ENCODE peak calls at places on chromosomes 5 and 9, in four cellular contexts. P, W, U and Y are unnamed samples.

GRCh38 chr5:54176066-54176835 is 134.1 kb downstream of the ARL15 start:
- DNase-seq in P (no peak), W (no peak), U (no peak), Y (no peak)

GRCh38 chr5:115168829-115169391 is 798 bp downstream of the TRIM36 start:
- DNase-seq in P (no peak), W (peak; percentile 21), U (no peak), Y (peak; percentile 21)

GRCh38 chr9:92535940-92536850 is at the start of gene ECM2:
- DNase-seq in P (no peak), W (no peak), U (no peak), Y (no peak)

GRCh38 chr5:172311605-172312004 is 28.0 kb upstream of the UBTD2 start:
- DNase-seq in P (no peak), W (no peak), U (no peak), Y (no peak)

GRCh38 chr9:7756088-7756487 is 43.5 kb downstream of the DMAC1 start:
- DNase-seq in P (peak; percentile 55), W (no peak), U (no peak), Y (peak; percentile 7)

GRCh38 chr9:114465906-114466900 is 39.1 kb downstream of the WHRN start:
- DNase-seq in P (no peak), W (no peak), U (no peak), Y (no peak)

GRCh38 chr9:83219154-83219923 is 156.4 kb upstream of the RASEF start:
- DNase-seq in P (no peak), W (peak; percentile 23), U (peak; percentile 35), Y (no peak)

GRCh38 chr5:159844725-159845124 is 71.6 kb upstream of the ADRA1B start:
- DNase-seq in P (no peak), W (no peak), U (no peak), Y (no peak)

GRCh38 chr5:172502969-172503368 is 48.6 kb upstream of the SH3PXD2B start:
- DNase-seq in P (no peak), W (no peak), U (no peak), Y (no peak)

GRCh38 chr5:1161108-1161831 is 40.1 kb upstream of the SLC6A19 start:
- DNase-seq in P (no peak), W (no peak), U (no peak), Y (no peak)

GRCh38 chr9:90999425-91000397 is 198.1 kb downstream of the SYK start:
- DNase-seq in P (no peak), W (no peak), U (no peak), Y (no peak)

GRCh38 chr5:126449751-126450271 is 26.6 kb downstream of the GRAMD2B start:
- DNase-seq in P (peak; percentile 79), W (peak; percentile 44), U (no peak), Y (no peak)

GRCh38 chr9:88791105-88791805 is 200.0 kb upstream of the S1PR3 start:
- DNase-seq in P (no peak), W (no peak), U (no peak), Y (no peak)
- TF ChIP-seq SPI1 in P (no peak), W (no peak), U (no peak), Y (no peak)

GRCh38 chr5:68557162-68557936 is 341.8 kb downstream of the PIK3R1 start:
- DNase-seq in P (no peak), W (no peak), U (no peak), Y (no peak)

GRCh38 chr5:68554566-68555279 is 339.2 kb downstream of the PIK3R1 start:
- DNase-seq in P (no peak), W (peak; percentile 73), U (no peak), Y (no peak)

GRCh38 chr5:68555891-68556689 is 340.5 kb downstream of the PIK3R1 start:
- DNase-seq in P (no peak), W (no peak), U (no peak), Y (no peak)
- TF ChIP-seq SPI1 in P (no peak), W (no peak), U (no peak), Y (no peak)

GRCh38 chr5:175230299-175230698 is 213.7 kb downstream of the DRD1 start:
- DNase-seq in P (no peak), W (no peak), U (no peak), Y (no peak)
- TF ChIP-seq SPI1 in P (no peak), W (no peak), U (no peak), Y (no peak)

GRCh38 chr5:133959643-133960042 is 8.8 kb downstream of the C5orf15 start:
- DNase-seq in P (no peak), W (no peak), U (no peak), Y (no peak)

GRCh38 chr5:133963493-133964128 is 4.8 kb downstream of the C5orf15 start:
- DNase-seq in P (no peak), W (no peak), U (no peak), Y (no peak)

GRCh38 chr5:133966090-133966489 is 2.3 kb downstream of the C5orf15 start:
- DNase-seq in P (no peak), W (no peak), U (no peak), Y (no peak)

GRCh38 chr5:133962801-133963476 is 5.5 kb downstream of the C5orf15 start:
- DNase-seq in P (no peak), W (peak; percentile 66), U (no peak), Y (no peak)

GRCh38 chr5:133962131-133962530 is 6.3 kb downstream of the C5orf15 start:
- DNase-seq in P (no peak), W (no peak), U (no peak), Y (no peak)
- TF ChIP-seq SPI1 in P (no peak), W (no peak), U (no peak), Y (no peak)

GRCh38 chr9:136318111-136318768 is 9.1 kb upstream of the GPSM1 start:
- DNase-seq in P (no peak), W (no peak), U (no peak), Y (no peak)

GRCh38 chr9:136318769-136319241 is 8.5 kb upstream of the GPSM1 start:
- DNase-seq in P (no peak), W (no peak), U (no peak), Y (no peak)

GRCh38 chr9:136316271-136316751 is 11.0 kb upstream of the GPSM1 start:
- DNase-seq in P (no peak), W (no peak), U (no peak), Y (no peak)

GRCh38 chr9:136317695-136318094 is 9.6 kb upstream of the GPSM1 start:
- DNase-seq in P (no peak), W (no peak), U (no peak), Y (no peak)

DNA sequence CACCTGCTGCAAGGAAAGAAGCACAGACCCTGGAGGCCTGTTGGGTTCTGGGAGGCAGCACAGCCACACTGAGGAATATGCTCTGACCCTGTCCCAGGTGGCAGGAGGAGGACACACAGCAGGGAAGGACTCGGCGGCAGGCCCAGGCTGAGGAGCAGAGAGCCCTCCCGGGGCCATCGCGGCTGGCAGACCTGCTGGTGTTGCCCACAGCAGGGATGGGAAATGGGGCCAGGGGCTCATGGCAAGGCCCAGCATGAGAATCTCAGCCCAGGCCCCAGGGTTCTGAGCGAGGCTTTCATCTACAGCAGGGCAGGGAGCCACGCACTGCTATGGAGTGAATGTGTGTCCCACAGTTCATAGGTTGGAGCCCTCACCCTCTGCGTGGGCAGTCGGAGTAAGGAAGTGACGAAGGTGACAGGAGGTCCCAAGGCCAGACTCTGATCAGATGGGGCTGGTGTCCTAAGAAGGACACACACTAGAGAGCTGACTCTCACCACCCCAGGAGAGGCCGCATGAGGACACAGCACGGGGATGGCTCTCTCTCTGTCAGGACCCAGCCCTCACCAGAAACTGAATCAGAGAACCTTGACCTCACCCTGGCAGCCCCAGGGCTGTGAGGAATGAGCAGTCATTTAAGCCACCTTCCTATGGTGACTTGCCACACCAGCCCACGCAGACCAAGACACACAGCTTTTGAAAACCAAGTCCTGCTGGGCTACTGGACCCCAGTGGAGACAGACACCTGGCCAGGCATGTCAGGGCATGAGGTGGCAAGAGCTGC is 10.3 kb upstream of the GPSM1 start:
- DNase-seq in P (no peak), W (no peak), U (no peak), Y (no peak)
- TF ChIP-seq SPI1 in P (no peak), W (no peak), U (no peak), Y (no peak)

GRCh38 chr5:110913221-110913620 is 158.3 kb upstream of the TSLP start:
- DNase-seq in P (no peak), W (no peak), U (no peak), Y (no peak)

GRCh38 chr5:110918683-110919082 is 152.8 kb upstream of the TSLP start:
- DNase-seq in P (no peak), W (no peak), U (no peak), Y (no peak)

GRCh38 chr5:110917161-110917875 is 154.2 kb upstream of the TSLP start:
- DNase-seq in P (no peak), W (no peak), U (no peak), Y (no peak)

DNA sequence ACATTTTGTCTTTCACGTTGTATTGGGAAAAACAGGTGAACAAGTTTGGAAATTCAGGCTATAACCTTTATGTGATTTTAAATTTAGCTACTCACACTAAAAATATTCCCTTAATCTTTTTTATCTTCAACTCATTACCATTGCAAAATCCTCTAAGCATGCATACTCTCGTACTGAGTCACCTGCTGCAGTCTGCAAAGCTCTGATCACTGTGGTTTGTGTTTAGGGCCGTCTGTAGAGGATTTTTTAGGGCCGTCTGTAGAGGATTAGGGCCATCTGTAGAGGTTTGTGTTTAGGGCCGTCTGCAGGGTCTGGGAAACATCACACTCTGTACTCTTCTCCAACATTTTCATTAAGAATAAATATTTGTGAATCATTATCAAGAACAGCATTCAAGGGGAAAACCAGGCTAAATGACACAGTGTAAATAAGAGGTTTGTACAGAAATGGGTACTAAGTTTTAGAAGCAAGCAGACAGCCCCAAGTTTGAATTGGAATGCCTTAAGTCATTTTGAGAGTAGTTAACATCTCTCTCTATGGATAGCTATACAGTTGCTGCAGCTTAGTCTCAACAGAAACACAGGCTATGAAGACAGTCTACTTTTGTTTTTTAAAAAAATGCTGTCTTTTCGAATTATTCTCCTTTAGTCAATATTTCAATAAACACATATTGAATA is 155.0 kb upstream of the TSLP start:
- DNase-seq in P (no peak), W (no peak), U (no peak), Y (no peak)
- TF ChIP-seq SPI1 in P (no peak), W (no peak), U (no peak), Y (no peak)

DNA sequence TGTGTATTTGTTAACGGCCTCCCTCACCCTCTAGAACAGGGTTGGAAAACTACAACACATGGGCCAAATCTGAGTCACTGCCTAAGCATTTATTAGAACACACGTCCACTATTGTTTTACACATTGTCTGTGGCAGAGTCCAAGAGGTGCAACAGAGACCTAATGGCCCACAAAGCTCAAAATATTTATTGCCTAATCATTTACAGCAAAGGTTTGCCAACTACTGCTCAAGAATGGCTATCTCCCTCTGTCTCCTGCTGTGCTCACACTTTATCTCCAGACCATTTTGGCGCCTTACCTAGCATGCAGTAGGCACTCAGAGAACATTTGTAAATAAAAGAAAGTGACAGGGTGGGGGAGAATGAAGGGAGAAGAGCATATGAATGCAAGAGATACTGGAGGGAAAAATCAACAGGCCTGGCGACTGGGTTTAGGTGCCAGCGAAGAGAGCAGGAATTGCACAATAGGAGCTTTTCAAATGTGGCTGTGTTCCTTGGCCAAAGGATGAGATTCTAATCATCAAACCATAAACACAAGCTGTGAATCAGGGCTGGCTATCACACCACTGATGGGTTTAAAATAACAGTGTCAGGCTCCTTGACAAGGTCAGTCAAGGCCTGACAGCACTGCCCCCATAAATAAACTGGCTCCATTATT is 80.3 kb downstream of the EPB41L4A start:
- DNase-seq in P (no peak), W (no peak), U (no peak), Y (no peak)
- TF ChIP-seq SPI1 in P (no peak), W (no peak), U (no peak), Y (no peak)

GRCh38 chr9:35406183-35406959 is 83.5 kb upstream of the RUSC2 start:
- DNase-seq in P (no peak), W (peak; percentile 28), U (no peak), Y (no peak)
- TF ChIP-seq SPI1 in P (no peak), W (no peak), U (no peak), Y (no peak)

GRCh38 chr5:38807570-38808461 is 38.0 kb upstream of the OSMR start:
- DNase-seq in P (no peak), W (peak; percentile 50), U (no peak), Y (no peak)
- TF ChIP-seq SPI1 in P (no peak), W (no peak), U (no peak), Y (no peak)